ENCODE peak calls at places on chromosomes 11 and 22, in eight cellular contexts. One of them, this sample, is unnamed.

GRCh38 chr11:68506908-68507307 is 46.4 kb downstream of the PPP6R3 start:
- DNase-seq in pancreas: no peak
- DNase-seq in right atrium auricular region: no peak
- DNase-seq in ovary: no peak
- DNase-seq in A549: peak; percentile 22
- DNase-seq in CD8-positive, alpha-beta T cell: no peak
- DNase-seq in left ventricle myocardium inferior: no peak
- DNase-seq in lower lobe of right lung: no peak
- DNase-seq in this sample: no peak

GRCh38 chr11:116170526-116171120 is 602.2 kb downstream of the BUD13 start:
- DNase-seq in pancreas: no peak
- DNase-seq in right atrium auricular region: peak; percentile 47
- DNase-seq in ovary: no peak
- DNase-seq in A549: no peak
- DNase-seq in CD8-positive, alpha-beta T cell: no peak
- DNase-seq in left ventricle myocardium inferior: no peak
- DNase-seq in lower lobe of right lung: no peak
- DNase-seq in this sample: no peak

GRCh38 chr22:47192651-47193437 is 430.4 kb downstream of the TBC1D22A start:
- DNase-seq in pancreas: no peak
- DNase-seq in right atrium auricular region: peak; percentile 50
- DNase-seq in ovary: no peak
- DNase-seq in A549: peak; percentile 74
- DNase-seq in CD8-positive, alpha-beta T cell: no peak
- DNase-seq in left ventricle myocardium inferior: no peak
- DNase-seq in lower lobe of right lung: peak; percentile 51
- DNase-seq in this sample: peak; percentile 61

GRCh38 chr11:17397311-17398002 is 9.0 kb upstream of the KCNJ11 start:
- DNase-seq in pancreas: no peak
- DNase-seq in right atrium auricular region: no peak
- DNase-seq in ovary: no peak
- DNase-seq in A549: no peak
- DNase-seq in CD8-positive, alpha-beta T cell: no peak
- DNase-seq in left ventricle myocardium inferior: no peak
- DNase-seq in lower lobe of right lung: no peak
- DNase-seq in this sample: no peak

GRCh38 chr11:68454767-68455166 is 5.8 kb upstream of the PPP6R3 start:
- DNase-seq in pancreas: no peak
- DNase-seq in right atrium auricular region: no peak
- DNase-seq in ovary: no peak
- DNase-seq in A549: no peak
- DNase-seq in CD8-positive, alpha-beta T cell: no peak
- DNase-seq in left ventricle myocardium inferior: no peak
- DNase-seq in lower lobe of right lung: peak; percentile 64
- DNase-seq in this sample: peak; percentile 75

GRCh38 chr11:3942956-3943497 is 87.6 kb downstream of the STIM1 start:
- DNase-seq in pancreas: no peak
- DNase-seq in right atrium auricular region: no peak
- DNase-seq in ovary: no peak
- DNase-seq in A549: no peak
- DNase-seq in CD8-positive, alpha-beta T cell: no peak
- DNase-seq in left ventricle myocardium inferior: no peak
- DNase-seq in lower lobe of right lung: no peak
- DNase-seq in this sample: no peak

GRCh38 chr11:104161751-104162450 is 2.0 kb downstream of the PDGFD start:
- DNase-seq in pancreas: no peak
- DNase-seq in right atrium auricular region: no peak
- DNase-seq in ovary: no peak
- DNase-seq in A549: no peak
- DNase-seq in CD8-positive, alpha-beta T cell: no peak
- DNase-seq in left ventricle myocardium inferior: no peak
- DNase-seq in lower lobe of right lung: no peak
- DNase-seq in this sample: no peak

GRCh38 chr11:117026593-117027330 is 71.5 kb downstream of the SIK3 start:
- DNase-seq in pancreas: no peak
- DNase-seq in right atrium auricular region: no peak
- DNase-seq in ovary: no peak
- DNase-seq in A549: no peak
- DNase-seq in CD8-positive, alpha-beta T cell: no peak
- DNase-seq in left ventricle myocardium inferior: no peak
- DNase-seq in lower lobe of right lung: no peak
- DNase-seq in this sample: no peak

GRCh38 chr11:27694992-27695391 is 5.3 kb downstream of the BDNF start:
- DNase-seq in pancreas: no peak
- DNase-seq in right atrium auricular region: no peak
- DNase-seq in ovary: no peak
- DNase-seq in A549: peak; percentile 51
- DNase-seq in CD8-positive, alpha-beta T cell: no peak
- DNase-seq in left ventricle myocardium inferior: no peak
- DNase-seq in lower lobe of right lung: no peak
- DNase-seq in this sample: no peak

GRCh38 chr22:37519268-37520195 is at the start of gene CARD10:
- DNase-seq in pancreas: peak; percentile 75
- DNase-seq in right atrium auricular region: no peak
- DNase-seq in ovary: no peak
- DNase-seq in A549: no peak
- DNase-seq in CD8-positive, alpha-beta T cell: no peak
- DNase-seq in left ventricle myocardium inferior: peak; percentile 50
- DNase-seq in lower lobe of right lung: no peak
- DNase-seq in this sample: no peak

GRCh38 chr22:48379371-48379770 is 1448.3 kb downstream of the BRD1 start:
- DNase-seq in pancreas: no peak
- DNase-seq in right atrium auricular region: no peak
- DNase-seq in ovary: no peak
- DNase-seq in A549: no peak
- DNase-seq in CD8-positive, alpha-beta T cell: no peak
- DNase-seq in left ventricle myocardium inferior: no peak
- DNase-seq in lower lobe of right lung: no peak
- DNase-seq in this sample: peak; percentile 39

GRCh38 chr22:49012695-49013094 is 815.0 kb downstream of the BRD1 start:
- DNase-seq in pancreas: no peak
- DNase-seq in right atrium auricular region: peak; percentile 44
- DNase-seq in ovary: no peak
- DNase-seq in A549: no peak
- DNase-seq in CD8-positive, alpha-beta T cell: no peak
- DNase-seq in left ventricle myocardium inferior: no peak
- DNase-seq in lower lobe of right lung: no peak
- DNase-seq in this sample: no peak

GRCh38 chr22:44869196-44869595 is 116.8 kb downstream of the ARHGAP8 start:
- DNase-seq in pancreas: no peak
- DNase-seq in right atrium auricular region: no peak
- DNase-seq in ovary: no peak
- DNase-seq in A549: no peak
- DNase-seq in CD8-positive, alpha-beta T cell: no peak
- DNase-seq in left ventricle myocardium inferior: no peak
- DNase-seq in lower lobe of right lung: no peak
- DNase-seq in this sample: no peak

GRCh38 chr22:24451162-24451561 is 23.8 kb downstream of the ADORA2A start:
- DNase-seq in pancreas: no peak
- DNase-seq in right atrium auricular region: no peak
- DNase-seq in ovary: no peak
- DNase-seq in A549: no peak
- DNase-seq in CD8-positive, alpha-beta T cell: no peak
- DNase-seq in left ventricle myocardium inferior: no peak
- DNase-seq in lower lobe of right lung: no peak
- DNase-seq in this sample: no peak

GRCh38 chr11:62805044-62805892 is at the start of gene NXF1:
- DNase-seq in pancreas: peak; percentile 97
- DNase-seq in right atrium auricular region: peak; percentile 96
- DNase-seq in ovary: peak; percentile 97
- DNase-seq in A549: peak; percentile 97
- DNase-seq in CD8-positive, alpha-beta T cell: peak; percentile 93
- DNase-seq in left ventricle myocardium inferior: peak; percentile 95
- DNase-seq in lower lobe of right lung: peak; percentile 96
- DNase-seq in this sample: peak; percentile 97

GRCh38 chr11:44592125-44592643 is 26.7 kb downstream of the CD82 start:
- DNase-seq in pancreas: no peak
- DNase-seq in right atrium auricular region: peak; percentile 86
- DNase-seq in ovary: no peak
- DNase-seq in A549: no peak
- DNase-seq in CD8-positive, alpha-beta T cell: no peak
- DNase-seq in left ventricle myocardium inferior: no peak
- DNase-seq in lower lobe of right lung: no peak
- DNase-seq in this sample: no peak

GRCh38 chr22:20887375-20887774 is 28.6 kb downstream of the SNAP29 start:
- DNase-seq in pancreas: no peak
- DNase-seq in right atrium auricular region: no peak
- DNase-seq in ovary: no peak
- DNase-seq in A549: peak; percentile 6
- DNase-seq in CD8-positive, alpha-beta T cell: no peak
- DNase-seq in left ventricle myocardium inferior: no peak
- DNase-seq in lower lobe of right lung: no peak
- DNase-seq in this sample: no peak

GRCh38 chr22:29353860-29354259 is 34.5 kb downstream of the AP1B1 start:
- DNase-seq in pancreas: no peak
- DNase-seq in right atrium auricular region: no peak
- DNase-seq in ovary: no peak
- DNase-seq in A549: no peak
- DNase-seq in CD8-positive, alpha-beta T cell: no peak
- DNase-seq in left ventricle myocardium inferior: no peak
- DNase-seq in lower lobe of right lung: peak; percentile 12
- DNase-seq in this sample: no peak

GRCh38 chr22:29359469-29359868 is 28.9 kb downstream of the AP1B1 start:
- DNase-seq in pancreas: no peak
- DNase-seq in right atrium auricular region: peak; percentile 67
- DNase-seq in ovary: peak; percentile 67
- DNase-seq in A549: peak; percentile 50
- DNase-seq in CD8-positive, alpha-beta T cell: no peak
- DNase-seq in left ventricle myocardium inferior: peak; percentile 58
- DNase-seq in lower lobe of right lung: no peak
- DNase-seq in this sample: no peak
- TF ChIP-seq CTCF in pancreas: peak; percentile 43
- TF ChIP-seq CTCF in right atrium auricular region: peak; percentile 26
- TF ChIP-seq CTCF in ovary: peak; percentile 36
- TF ChIP-seq CTCF in A549: peak; percentile 56
- TF ChIP-seq CTCF in CD8-positive, alpha-beta T cell: no peak
- TF ChIP-seq CTCF in left ventricle myocardium inferior: peak; percentile 83
- TF ChIP-seq CTCF in lower lobe of right lung: peak; percentile 63
- TF ChIP-seq CTCF in this sample: peak; percentile 53

GRCh38 chr11:118634435-118635236 is 27.2 kb downstream of the PHLDB1 start:
- DNase-seq in pancreas: peak; percentile 93
- DNase-seq in right atrium auricular region: no peak
- DNase-seq in ovary: peak; percentile 93
- DNase-seq in A549: no peak
- DNase-seq in CD8-positive, alpha-beta T cell: no peak
- DNase-seq in left ventricle myocardium inferior: peak; percentile 83
- DNase-seq in lower lobe of right lung: peak; percentile 85
- DNase-seq in this sample: peak; percentile 92
- H3K4me1 ChIP-seq in pancreas: peaks cover 7% of the 10 kb centered on the region
- H3K4me1 ChIP-seq in right atrium auricular region: no peaks in the 10 kb centered on the region
- H3K4me1 ChIP-seq in ovary: peaks cover 6% of the 10 kb centered on the region
- H3K4me1 ChIP-seq in A549: peaks cover 5% of the 10 kb centered on the region
- H3K4me1 ChIP-seq in CD8-positive, alpha-beta T cell: no peaks in the 10 kb centered on the region
- H3K4me1 ChIP-seq in left ventricle myocardium inferior: peaks cover 98% of the 10 kb centered on the region
- H3K4me1 ChIP-seq in lower lobe of right lung: peaks cover 55% of the 10 kb centered on the region
- H3K4me1 ChIP-seq in this sample: peaks cover 28% of the 10 kb centered on the region

DNA sequence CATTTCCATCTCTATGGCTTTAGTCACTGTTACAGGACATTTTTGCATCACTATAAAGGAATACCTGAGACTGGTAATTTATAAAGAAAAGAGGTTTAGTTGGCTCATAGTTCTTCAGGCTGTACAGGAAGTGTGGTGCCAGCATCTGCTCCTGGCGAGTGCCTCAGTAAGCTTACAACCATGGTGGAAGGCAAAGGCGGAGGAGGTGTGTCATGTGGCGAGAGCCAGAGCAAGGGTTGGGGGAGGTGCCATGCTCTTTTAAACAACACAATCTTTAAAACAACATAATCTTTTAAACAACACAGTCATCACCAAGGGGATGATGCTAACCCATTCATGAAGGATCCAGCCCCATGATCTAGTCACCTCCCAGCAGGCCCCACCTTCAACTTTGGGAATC is 103.3 kb downstream of the PDE3B start:
- DNase-seq in pancreas: no peak
- DNase-seq in right atrium auricular region: no peak
- DNase-seq in ovary: no peak
- DNase-seq in A549: no peak
- DNase-seq in CD8-positive, alpha-beta T cell: no peak
- DNase-seq in left ventricle myocardium inferior: no peak
- DNase-seq in lower lobe of right lung: no peak
- DNase-seq in this sample: no peak
- H3K27ac ChIP-seq in pancreas: no peak overlapping the region
- H3K27ac ChIP-seq in right atrium auricular region: no peak overlapping the region
- H3K27ac ChIP-seq in ovary: no peak overlapping the region
- H3K27ac ChIP-seq in A549: no peak overlapping the region
- H3K27ac ChIP-seq in CD8-positive, alpha-beta T cell: no peak overlapping the region
- H3K27ac ChIP-seq in left ventricle myocardium inferior: no peak overlapping the region
- H3K27ac ChIP-seq in lower lobe of right lung: no peak overlapping the region
- H3K27ac ChIP-seq in this sample: no peak overlapping the region

GRCh38 chr22:19706661-19707151 is 7.6 kb upstream of the SEPTIN5 start:
- DNase-seq in pancreas: no peak
- DNase-seq in right atrium auricular region: no peak
- DNase-seq in ovary: no peak
- DNase-seq in A549: no peak
- DNase-seq in CD8-positive, alpha-beta T cell: no peak
- DNase-seq in left ventricle myocardium inferior: no peak
- DNase-seq in lower lobe of right lung: no peak
- DNase-seq in this sample: peak; percentile 1

GRCh38 chr22:19704355-19705015 is 9.8 kb upstream of the SEPTIN5 start:
- DNase-seq in pancreas: no peak
- DNase-seq in right atrium auricular region: no peak
- DNase-seq in ovary: no peak
- DNase-seq in A549: no peak
- DNase-seq in CD8-positive, alpha-beta T cell: no peak
- DNase-seq in left ventricle myocardium inferior: no peak
- DNase-seq in lower lobe of right lung: no peak
- DNase-seq in this sample: peak; percentile 46

GRCh38 chr22:19707347-19708322 is 6.7 kb upstream of the SEPTIN5 start:
- DNase-seq in pancreas: no peak
- DNase-seq in right atrium auricular region: no peak
- DNase-seq in ovary: no peak
- DNase-seq in A549: no peak
- DNase-seq in CD8-positive, alpha-beta T cell: no peak
- DNase-seq in left ventricle myocardium inferior: no peak
- DNase-seq in lower lobe of right lung: peak; percentile 37
- DNase-seq in this sample: peak; percentile 67

GRCh38 chr22:19703869-19704268 is 10.4 kb upstream of the SEPTIN5 start:
- DNase-seq in pancreas: no peak
- DNase-seq in right atrium auricular region: no peak
- DNase-seq in ovary: no peak
- DNase-seq in A549: no peak
- DNase-seq in CD8-positive, alpha-beta T cell: no peak
- DNase-seq in left ventricle myocardium inferior: no peak
- DNase-seq in lower lobe of right lung: peak; percentile 35
- DNase-seq in this sample: peak; percentile 44

DNA sequence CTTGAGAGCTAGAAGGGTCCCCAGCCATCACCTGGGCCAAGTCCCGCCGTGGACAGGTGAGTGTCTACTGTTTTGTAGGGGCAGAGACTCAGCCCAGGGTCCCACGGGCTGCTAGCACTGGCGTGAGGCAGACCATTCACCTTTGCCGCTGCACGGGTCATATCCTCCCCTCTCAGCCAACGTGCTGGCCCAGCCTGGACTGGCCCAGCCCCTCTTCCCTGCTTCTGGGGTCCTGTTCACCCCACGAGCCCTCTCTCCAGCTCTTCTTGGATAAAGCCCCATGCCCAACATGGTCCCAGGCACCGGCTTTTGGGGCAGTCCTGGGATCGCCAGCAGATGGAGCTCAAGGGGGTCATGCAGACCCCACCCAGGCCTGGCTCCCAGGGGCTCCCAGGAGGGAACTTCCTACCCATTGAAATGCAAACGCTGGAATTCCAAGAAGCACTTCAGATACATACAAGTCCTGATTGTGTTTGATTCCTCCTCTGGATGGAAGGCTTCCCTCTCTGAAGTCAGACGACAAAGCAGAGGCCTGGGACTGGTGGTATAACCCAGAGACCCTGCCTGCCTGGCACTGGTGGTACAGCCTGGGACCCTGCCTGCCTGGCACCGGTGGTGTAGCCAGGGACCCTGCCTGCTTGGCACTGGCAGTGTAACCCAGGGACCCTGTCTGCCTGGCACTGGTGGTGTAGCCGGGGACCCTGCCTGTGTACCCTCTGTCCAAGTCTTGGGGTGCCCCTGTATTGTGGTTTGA is 8.9 kb upstream of the SEPTIN5 start:
- DNase-seq in pancreas: no peak
- DNase-seq in right atrium auricular region: no peak
- DNase-seq in ovary: no peak
- DNase-seq in A549: no peak
- DNase-seq in CD8-positive, alpha-beta T cell: no peak
- DNase-seq in left ventricle myocardium inferior: no peak
- DNase-seq in lower lobe of right lung: peak; percentile 32
- DNase-seq in this sample: peak; percentile 57
- TF ChIP-seq CTCF in pancreas: no peak
- TF ChIP-seq CTCF in right atrium auricular region: no peak
- TF ChIP-seq CTCF in ovary: no peak
- TF ChIP-seq CTCF in A549: no peak
- TF ChIP-seq CTCF in CD8-positive, alpha-beta T cell: no peak
- TF ChIP-seq CTCF in left ventricle myocardium inferior: no peak
- TF ChIP-seq CTCF in lower lobe of right lung: no peak
- TF ChIP-seq CTCF in this sample: no peak